ENCODE peak calls at places on chromosomes 4 and X, in eight cellular contexts. Y is cardiac muscle cell, Q is endothelial cell, W is PC-3, J is AG09309, T is GM10248, B is HFFc6, P is bronchial epithelial cell. R is an unnamed sample.

GRCh38 chr4:107299646-107300045 is 263.5 kb upstream of the DKK2 start:
- DNase-seq in Y (no peak), Q (no peak), W (no peak), J (no peak), T (no peak), B (peak), P (peak), R (no peak)

GRCh38 chrX:107659768-107660167 is 31.5 kb downstream of the PRPS1 start:
- DNase-seq in Y (peak), Q (peak), W (peak), J (no peak), T (peak), B (peak), P (peak), R (no peak)

GRCh38 chr4:6320663-6321062 is 51.0 kb downstream of the WFS1 start:
- DNase-seq in Y (no peak), Q (no peak), W (no peak), J (no peak), T (no peak), B (no peak), P (no peak), R (no peak)

GRCh38 chr4:156981262-156981661 is 9.7 kb upstream of the PDGFC start:
- DNase-seq in Y (no peak), Q (no peak), W (no peak), J (no peak), T (no peak), B (no peak), P (no peak), R (no peak)

GRCh38 chrX:31658360-31658759 is 586.5 kb upstream of the FTHL17 start:
- DNase-seq in Y (peak), Q (no peak), W (peak), J (peak), T (peak), B (peak), P (peak), R (no peak)

GRCh38 chr4:61214680-61215079 is 14.6 kb downstream of the ADGRL3 start:
- DNase-seq in Y (no peak), Q (no peak), W (no peak), J (no peak), T (no peak), B (no peak), P (no peak), R (no peak)

GRCh38 chr4:15493411-15493810 is 23.7 kb downstream of the CC2D2A start:
- DNase-seq in Y (no peak), Q (no peak), W (no peak), J (no peak), T (no peak), B (no peak), P (no peak), R (no peak)

GRCh38 chrX:74119016-74119910 is 184.7 kb upstream of the ZCCHC13 start:
- DNase-seq in Y (no peak), Q (no peak), W (peak), J (no peak), T (no peak), B (peak), P (peak), R (no peak)

GRCh38 chrX:9131066-9131465 is 97.1 kb upstream of the FAM9B start:
- DNase-seq in Y (no peak), Q (no peak), W (peak), J (no peak), T (no peak), B (peak), P (peak), R (no peak)

GRCh38 chr4:10917475-10918103 is 233.0 kb upstream of the CLNK start:
- DNase-seq in Y (no peak), Q (no peak), W (no peak), J (no peak), T (no peak), B (no peak), P (no peak), R (no peak)

GRCh38 chr4:70688795-70689231 is 481 bp downstream of the UTP3 start:
- DNase-seq in Y (no peak), Q (no peak), W (no peak), J (no peak), T (no peak), B (no peak), P (no peak), R (peak)

GRCh38 chr4:167014944-167015343 is 219.3 kb downstream of the SPOCK3 start:
- DNase-seq in Y (no peak), Q (no peak), W (no peak), J (no peak), T (no peak), B (no peak), P (no peak), R (no peak)

GRCh38 chrX:9923357-9923756 is 43.8 kb upstream of the CLDN34 start:
- DNase-seq in Y (no peak), Q (no peak), W (no peak), J (no peak), T (no peak), B (no peak), P (peak), R (no peak)

GRCh38 chr4:169079942-169080827 is 70.1 kb upstream of the CBR4 start:
- DNase-seq in Y (no peak), Q (no peak), W (peak), J (no peak), T (peak), B (peak), P (peak), R (no peak)

GRCh38 chr4:176387571-176387970 is 67.8 kb downstream of the SPCS3 start:
- DNase-seq in Y (no peak), Q (no peak), W (peak), J (no peak), T (no peak), B (peak), P (no peak), R (no peak)

GRCh38 chr4:152258804-152259708 is 276.8 kb downstream of the FBXW7 start:
- DNase-seq in Y (no peak), Q (no peak), W (peak), J (peak), T (no peak), B (peak), P (peak), R (no peak)

GRCh38 chr4:21090098-21090666 is 389.9 kb downstream of the PACRGL start:
- DNase-seq in Y (no peak), Q (no peak), W (no peak), J (no peak), T (no peak), B (no peak), P (no peak), R (no peak)

GRCh38 chr4:94068712-94069111 is 139.0 kb upstream of the SMARCAD1 start:
- DNase-seq in Y (no peak), Q (no peak), W (no peak), J (no peak), T (no peak), B (no peak), P (no peak), R (no peak)

GRCh38 chr4:81743731-81744465 is 272.2 kb upstream of the RASGEF1B start:
- DNase-seq in Y (no peak), Q (no peak), W (no peak), J (no peak), T (no peak), B (no peak), P (no peak), R (no peak)

GRCh38 chr4:40594261-40595178 is 35.1 kb downstream of the RBM47 start:
- DNase-seq in Y (no peak), Q (no peak), W (peak), J (peak), T (no peak), B (peak), P (peak), R (no peak)

GRCh38 chrX:11787564-11787963 is 29.5 kb downstream of the MSL3 start:
- DNase-seq in Y (peak), Q (peak), W (peak), J (no peak), T (peak), B (peak), P (peak), R (peak)

GRCh38 chr4:183550345-183551080 is 45.7 kb downstream of the ING2 start:
- DNase-seq in Y (no peak), Q (no peak), W (no peak), J (no peak), T (no peak), B (no peak), P (no peak), R (no peak)

GRCh38 chrX:21778236-21778635 is 20.3 kb upstream of the SMPX start:
- DNase-seq in Y (no peak), Q (no peak), W (no peak), J (no peak), T (no peak), B (no peak), P (no peak), R (no peak)

GRCh38 chr4:41573458-41574129 is 35.6 kb downstream of the LIMCH1 start:
- DNase-seq in Y (no peak), Q (no peak), W (peak), J (peak), T (no peak), B (no peak), P (peak), R (no peak)

GRCh38 chr4:2072971-2073807 is 14.1 kb downstream of the NAT8L start:
- DNase-seq in Y (no peak), Q (no peak), W (no peak), J (no peak), T (no peak), B (no peak), P (no peak), R (no peak)

GRCh38 chrX:151966236-151966635 is 8.2 kb downstream of the GABRE start:
- DNase-seq in Y (no peak), Q (no peak), W (no peak), J (no peak), T (no peak), B (no peak), P (no peak), R (no peak)

GRCh38 chrX:138157850-138158249 is 553.7 kb downstream of the FGF13 start:
- DNase-seq in Y (no peak), Q (no peak), W (no peak), J (no peak), T (no peak), B (no peak), P (no peak), R (no peak)

GRCh38 chr4:157040380-157040779 is 35.6 kb upstream of the GLRB start:
- DNase-seq in Y (no peak), Q (no peak), W (no peak), J (no peak), T (no peak), B (no peak), P (no peak), R (no peak)

GRCh38 chr4:112279882-112280315 is 5.8 kb downstream of the TIFA start:
- DNase-seq in Y (peak), Q (no peak), W (no peak), J (no peak), T (no peak), B (no peak), P (no peak), R (no peak)

GRCh38 chrX:151753313-151754041 is 18.9 kb downstream of the CNGA2 start:
- DNase-seq in Y (peak), Q (peak), W (peak), J (no peak), T (peak), B (no peak), P (peak), R (peak)

GRCh38 chr4:94403735-94404134 is 48.0 kb upstream of the PDLIM5 start:
- DNase-seq in Y (no peak), Q (no peak), W (no peak), J (no peak), T (no peak), B (no peak), P (no peak), R (no peak)

GRCh38 chr4:90443231-90443630 is 316.0 kb downstream of the CCSER1 start:
- DNase-seq in Y (no peak), Q (no peak), W (peak), J (no peak), T (no peak), B (no peak), P (peak), R (no peak)

GRCh38 chrX:2334237-2334636 is 166.5 kb downstream of the DHRSX start:
- DNase-seq in Y (no peak), Q (no peak), W (peak), J (no peak), T (no peak), B (no peak), P (peak), R (no peak)

GRCh38 chrX:48511561-48511960 is 2.8 kb downstream of the PORCN start:
- DNase-seq in Y (no peak), Q (peak), W (peak), J (no peak), T (no peak), B (no peak), P (no peak), R (no peak)
- TF ChIP-seq CTCF in Y (peak), Q (no peak), W (peak), J (peak), T (peak), B (peak), P (peak), R (no peak)

GRCh38 chr4:103720661-103721060 is 876 bp upstream of the TACR3 start:
- DNase-seq in Y (no peak), Q (no peak), W (no peak), J (no peak), T (no peak), B (no peak), P (no peak), R (no peak)

GRCh38 chr4:103719320-103720204 is at the start of gene TACR3:
- DNase-seq in Y (peak), Q (peak), W (no peak), J (no peak), T (peak), B (no peak), P (no peak), R (peak)

GRCh38 chr4:103721251-103721650 is 1.5 kb upstream of the TACR3 start:
- DNase-seq in Y (no peak), Q (no peak), W (no peak), J (no peak), T (no peak), B (no peak), P (no peak), R (no peak)

GRCh38 chr4:103718993-103719319 is 829 bp downstream of the TACR3 start:
- DNase-seq in Y (peak), Q (no peak), W (no peak), J (no peak), T (no peak), B (no peak), P (no peak), R (peak)
- TF ChIP-seq CTCF in Y (no peak), Q (no peak), W (no peak), J (no peak), T (no peak), B (no peak), P (peak), R (no peak)

GRCh38 chr4:119872344-119873031 is 194.2 kb downstream of the MAD2L1 start:
- DNase-seq in Y (no peak), Q (no peak), W (no peak), J (no peak), T (no peak), B (no peak), P (no peak), R (no peak)

GRCh38 chr4:119873794-119874325 is 192.8 kb downstream of the MAD2L1 start:
- DNase-seq in Y (no peak), Q (no peak), W (no peak), J (no peak), T (no peak), B (no peak), P (no peak), R (no peak)

GRCh38 chr4:119870868-119871267 is 195.8 kb downstream of the MAD2L1 start:
- DNase-seq in Y (no peak), Q (no peak), W (no peak), J (no peak), T (no peak), B (no peak), P (no peak), R (no peak)

GRCh38 chr4:119873132-119873531 is 193.5 kb downstream of the MAD2L1 start:
- DNase-seq in Y (no peak), Q (no peak), W (no peak), J (no peak), T (no peak), B (no peak), P (no peak), R (no peak)
- TF ChIP-seq CTCF in Y (no peak), Q (no peak), W (no peak), J (no peak), T (no peak), B (no peak), P (no peak), R (no peak)

GRCh38 chrX:29431895-29432294 is 783.5 kb upstream of the MAGEB2 start:
- DNase-seq in Y (no peak), Q (no peak), W (peak), J (no peak), T (no peak), B (peak), P (peak), R (no peak)
- TF ChIP-seq CTCF in Y (no peak), Q (no peak), W (no peak), J (no peak), T (no peak), B (no peak), P (no peak), R (no peak)

DNA sequence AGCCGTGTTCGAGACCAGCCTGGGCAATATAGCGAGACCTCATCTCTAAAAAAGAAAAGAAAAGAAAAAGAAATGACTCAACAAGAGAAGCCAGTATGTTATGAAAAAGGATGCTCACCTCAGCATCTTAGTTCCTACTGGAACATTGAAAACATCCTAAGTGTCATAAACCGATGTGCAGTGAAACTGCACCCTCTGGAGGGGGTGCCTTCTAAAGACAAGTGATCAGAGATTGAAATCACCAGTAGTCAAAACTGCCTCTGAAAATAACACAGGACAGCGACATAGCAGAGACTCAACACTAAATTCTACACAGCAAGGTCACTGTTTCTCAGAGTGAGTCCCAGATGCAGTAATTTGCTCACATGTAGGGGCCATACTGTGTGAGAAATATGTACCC is 28.0 kb upstream of the ATP6AP2 start:
- DNase-seq in Y (no peak), Q (no peak), W (peak), J (no peak), T (no peak), B (peak), P (no peak), R (no peak)
- TF ChIP-seq CTCF in Y (no peak), Q (no peak), W (peak), J (peak), T (no peak), B (peak), P (no peak), R (no peak)

DNA sequence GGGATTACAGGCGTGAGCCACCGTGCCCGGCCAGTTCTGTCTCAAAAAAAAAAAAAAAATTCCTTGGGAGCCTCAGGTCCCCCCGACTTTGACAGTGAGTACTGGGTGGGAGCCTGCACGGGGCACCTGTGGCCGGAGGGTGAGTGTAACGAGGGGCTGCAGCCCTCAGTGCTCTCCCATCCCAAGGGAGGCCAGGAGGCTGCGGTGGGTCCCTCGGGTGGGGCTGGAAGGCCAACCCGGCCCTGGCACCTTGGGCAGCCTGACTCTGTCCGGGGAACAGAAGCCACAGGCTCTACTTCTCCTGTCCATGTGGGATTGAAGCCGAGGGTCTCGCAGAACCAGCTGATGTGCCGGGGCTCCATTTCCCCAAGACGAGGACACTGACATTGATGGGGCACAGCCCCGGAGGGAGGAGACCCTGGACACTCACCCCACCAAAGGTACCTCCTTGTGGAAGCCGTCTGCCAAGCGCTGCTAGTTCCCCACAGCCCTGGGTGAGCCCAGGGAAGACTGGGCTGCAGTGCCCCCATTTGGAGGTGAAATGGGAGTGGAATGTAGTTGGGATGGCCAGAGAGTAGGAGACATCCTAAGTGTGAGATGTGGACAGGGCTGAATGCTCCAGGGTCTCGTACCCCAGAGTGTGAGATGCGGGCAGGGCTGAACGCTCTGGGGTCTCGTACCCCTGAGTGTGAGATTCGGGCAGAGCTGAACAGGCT is 2.3 kb upstream of the SLC26A1 start:
- DNase-seq in Y (no peak), Q (no peak), W (no peak), J (no peak), T (no peak), B (no peak), P (no peak), R (no peak)
- TF ChIP-seq CTCF in Y (peak), Q (no peak), W (no peak), J (peak), T (no peak), B (no peak), P (no peak), R (no peak)